ENCODE peak calls at places on chromosomes 4 and X, in seven cellular contexts. One of them, this sample, is unnamed.

GRCh38 chrX:51814066-51814465 is 70.8 kb downstream of the GSPT2 start:
- DNase-seq in SK-N-SH: no peak
- DNase-seq in HCT116: no peak
- DNase-seq in GM12878: no peak
- DNase-seq in H1: no peak
- DNase-seq in K562: no peak
- DNase-seq in HepG2: no peak
- DNase-seq in this sample: no peak

GRCh38 chrX:153769158-153769864 is 5.3 kb downstream of the PLXNB3 start:
- DNase-seq in SK-N-SH: peak
- DNase-seq in HCT116: no peak
- DNase-seq in GM12878: no peak
- DNase-seq in H1: no peak
- DNase-seq in K562: no peak
- DNase-seq in HepG2: no peak
- DNase-seq in this sample: no peak

GRCh38 chr4:24551492-24552330 is 32.6 kb downstream of the DHX15 start:
- DNase-seq in SK-N-SH: no peak
- DNase-seq in HCT116: peak
- DNase-seq in GM12878: no peak
- DNase-seq in H1: no peak
- DNase-seq in K562: peak
- DNase-seq in HepG2: no peak
- DNase-seq in this sample: peak

GRCh38 chrX:119762718-119763117 is 4.3 kb downstream of the SOWAHD start:
- DNase-seq in SK-N-SH: no peak
- DNase-seq in HCT116: no peak
- DNase-seq in GM12878: no peak
- DNase-seq in H1: no peak
- DNase-seq in K562: no peak
- DNase-seq in HepG2: no peak
- DNase-seq in this sample: no peak

GRCh38 chr4:100117749-100118148 is 72.5 kb downstream of the DDIT4L start:
- DNase-seq in SK-N-SH: peak
- DNase-seq in HCT116: no peak
- DNase-seq in GM12878: no peak
- DNase-seq in H1: no peak
- DNase-seq in K562: no peak
- DNase-seq in HepG2: no peak
- DNase-seq in this sample: no peak

GRCh38 chrX:18354369-18355329 is at the start of gene SCML2:
- DNase-seq in SK-N-SH: peak
- DNase-seq in HCT116: no peak
- DNase-seq in GM12878: no peak
- DNase-seq in H1: peak
- DNase-seq in K562: peak
- DNase-seq in HepG2: peak
- DNase-seq in this sample: peak

GRCh38 chr4:8897768-8898167 is 26.1 kb upstream of the HMX1 start:
- DNase-seq in SK-N-SH: no peak
- DNase-seq in HCT116: no peak
- DNase-seq in GM12878: no peak
- DNase-seq in H1: no peak
- DNase-seq in K562: no peak
- DNase-seq in HepG2: no peak
- DNase-seq in this sample: peak

GRCh38 chr4:151418385-151418784 is 9.4 kb downstream of the FHIP1A start:
- DNase-seq in SK-N-SH: no peak
- DNase-seq in HCT116: peak
- DNase-seq in GM12878: no peak
- DNase-seq in H1: no peak
- DNase-seq in K562: no peak
- DNase-seq in HepG2: peak
- DNase-seq in this sample: no peak

GRCh38 chr4:8558080-8558960 is 21.9 kb upstream of the GPR78 start:
- DNase-seq in SK-N-SH: no peak
- DNase-seq in HCT116: no peak
- DNase-seq in GM12878: no peak
- DNase-seq in H1: no peak
- DNase-seq in K562: no peak
- DNase-seq in HepG2: no peak
- DNase-seq in this sample: no peak

GRCh38 chrX:30570505-30570904 is 7.1 kb downstream of the TASL start:
- DNase-seq in SK-N-SH: peak
- DNase-seq in HCT116: peak
- DNase-seq in GM12878: no peak
- DNase-seq in H1: no peak
- DNase-seq in K562: peak
- DNase-seq in HepG2: peak
- DNase-seq in this sample: peak

GRCh38 chrX:9440116-9440844 is 24.6 kb upstream of the TBL1X start:
- DNase-seq in SK-N-SH: no peak
- DNase-seq in HCT116: no peak
- DNase-seq in GM12878: no peak
- DNase-seq in H1: no peak
- DNase-seq in K562: no peak
- DNase-seq in HepG2: no peak
- DNase-seq in this sample: no peak

GRCh38 chrX:83501003-83501402 is 7.1 kb upstream of the POU3F4 start:
- DNase-seq in SK-N-SH: no peak
- DNase-seq in HCT116: no peak
- DNase-seq in GM12878: no peak
- DNase-seq in H1: no peak
- DNase-seq in K562: no peak
- DNase-seq in HepG2: no peak
- DNase-seq in this sample: no peak

GRCh38 chrX:20362268-20363002 is 95.7 kb upstream of the RPS6KA3 start:
- DNase-seq in SK-N-SH: no peak
- DNase-seq in HCT116: no peak
- DNase-seq in GM12878: no peak
- DNase-seq in H1: no peak
- DNase-seq in K562: no peak
- DNase-seq in HepG2: peak
- DNase-seq in this sample: no peak

GRCh38 chrX:63934160-63934559 is 149.1 kb upstream of the ARHGEF9 start:
- DNase-seq in SK-N-SH: no peak
- DNase-seq in HCT116: no peak
- DNase-seq in GM12878: no peak
- DNase-seq in H1: no peak
- DNase-seq in K562: no peak
- DNase-seq in HepG2: no peak
- DNase-seq in this sample: no peak

GRCh38 chr4:2934813-2935761 is 28.1 kb downstream of the NOP14 start:
- DNase-seq in SK-N-SH: peak
- DNase-seq in HCT116: peak
- DNase-seq in GM12878: peak
- DNase-seq in H1: peak
- DNase-seq in K562: no peak
- DNase-seq in HepG2: peak
- DNase-seq in this sample: peak

GRCh38 chr4:186979966-186980745 is 256.5 kb upstream of the FAT1 start:
- DNase-seq in SK-N-SH: no peak
- DNase-seq in HCT116: no peak
- DNase-seq in GM12878: no peak
- DNase-seq in H1: no peak
- DNase-seq in K562: no peak
- DNase-seq in HepG2: no peak
- DNase-seq in this sample: no peak

GRCh38 chrX:149631293-149632165 is at the start of gene TMEM185A:
- DNase-seq in SK-N-SH: peak
- DNase-seq in HCT116: peak
- DNase-seq in GM12878: no peak
- DNase-seq in H1: peak
- DNase-seq in K562: peak
- DNase-seq in HepG2: peak
- DNase-seq in this sample: peak

GRCh38 chr4:1416051-1416947 is 10.1 kb upstream of the NKX1-1 start:
- DNase-seq in SK-N-SH: peak
- DNase-seq in HCT116: no peak
- DNase-seq in GM12878: no peak
- DNase-seq in H1: no peak
- DNase-seq in K562: peak
- DNase-seq in HepG2: no peak
- DNase-seq in this sample: no peak

GRCh38 chrX:31301941-31302340 is 230.1 kb upstream of the FTHL17 start:
- DNase-seq in SK-N-SH: no peak
- DNase-seq in HCT116: no peak
- DNase-seq in GM12878: no peak
- DNase-seq in H1: no peak
- DNase-seq in K562: no peak
- DNase-seq in HepG2: no peak
- DNase-seq in this sample: no peak

GRCh38 chr4:27145556-27145955 is 284.9 kb downstream of the STIM2 start:
- DNase-seq in SK-N-SH: no peak
- DNase-seq in HCT116: no peak
- DNase-seq in GM12878: no peak
- DNase-seq in H1: no peak
- DNase-seq in K562: no peak
- DNase-seq in HepG2: no peak
- DNase-seq in this sample: no peak

GRCh38 chr4:27141530-27141929 is 280.9 kb downstream of the STIM2 start:
- DNase-seq in SK-N-SH: no peak
- DNase-seq in HCT116: no peak
- DNase-seq in GM12878: no peak
- DNase-seq in H1: no peak
- DNase-seq in K562: no peak
- DNase-seq in HepG2: no peak
- DNase-seq in this sample: no peak
- TF ChIP-seq JUND in SK-N-SH: no peak
- TF ChIP-seq JUND in HCT116: no peak
- TF ChIP-seq JUND in GM12878: no peak
- TF ChIP-seq JUND in H1: no peak
- TF ChIP-seq JUND in K562: no peak
- TF ChIP-seq JUND in HepG2: no peak
- TF ChIP-seq JUND in this sample: no peak

GRCh38 chr4:83830138-83830537 is 294.2 kb downstream of the GPAT3 start:
- DNase-seq in SK-N-SH: no peak
- DNase-seq in HCT116: no peak
- DNase-seq in GM12878: no peak
- DNase-seq in H1: no peak
- DNase-seq in K562: no peak
- DNase-seq in HepG2: no peak
- DNase-seq in this sample: no peak
- TF ChIP-seq JUND in SK-N-SH: no peak
- TF ChIP-seq JUND in HCT116: no peak
- TF ChIP-seq JUND in GM12878: no peak
- TF ChIP-seq JUND in H1: no peak
- TF ChIP-seq JUND in K562: no peak
- TF ChIP-seq JUND in HepG2: no peak
- TF ChIP-seq JUND in this sample: no peak

DNA sequence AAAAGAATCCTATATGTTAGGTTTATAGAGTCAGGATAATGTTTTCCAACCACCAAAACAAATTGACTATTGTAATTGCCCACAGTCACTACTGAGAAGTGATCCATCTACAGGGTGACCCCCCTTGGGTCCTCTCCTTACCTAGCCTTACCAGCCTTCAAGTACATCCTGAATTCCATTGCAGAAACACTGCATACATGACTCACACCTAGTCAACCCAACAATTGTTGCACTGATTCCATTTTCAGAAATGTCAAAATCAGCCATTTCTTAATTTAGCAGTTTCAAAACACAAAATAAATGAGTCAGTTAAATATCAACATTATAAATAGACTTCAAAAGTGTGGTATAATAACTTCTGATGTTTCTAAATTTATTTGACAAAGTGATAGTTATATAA is 106.3 kb upstream of the TNIP3 start:
- DNase-seq in SK-N-SH: no peak
- DNase-seq in HCT116: no peak
- DNase-seq in GM12878: no peak
- DNase-seq in H1: no peak
- DNase-seq in K562: no peak
- DNase-seq in HepG2: no peak
- DNase-seq in this sample: no peak
- TF ChIP-seq JUND in SK-N-SH: no peak
- TF ChIP-seq JUND in HCT116: no peak
- TF ChIP-seq JUND in GM12878: no peak
- TF ChIP-seq JUND in H1: no peak
- TF ChIP-seq JUND in K562: no peak
- TF ChIP-seq JUND in HepG2: no peak
- TF ChIP-seq JUND in this sample: no peak

DNA sequence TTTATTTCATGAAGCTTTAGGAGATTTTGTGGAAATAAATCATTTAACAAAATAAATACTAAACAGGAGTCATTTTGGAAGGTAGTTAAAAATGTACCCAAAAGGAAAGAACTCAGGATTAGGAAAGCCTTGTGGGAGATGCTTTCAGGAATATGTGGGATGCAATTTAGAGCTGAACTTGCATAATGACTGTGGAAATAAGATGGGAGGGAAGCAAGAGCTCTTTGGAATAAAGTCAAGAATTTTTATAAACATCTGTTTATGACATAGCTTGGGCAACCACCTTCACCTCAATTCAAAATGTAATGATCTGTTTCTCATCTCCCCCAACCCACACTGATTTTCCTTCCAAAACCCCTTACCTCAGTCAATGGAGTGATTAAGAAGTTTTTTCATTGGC is 623.8 kb downstream of the FAT4 start:
- DNase-seq in SK-N-SH: no peak
- DNase-seq in HCT116: no peak
- DNase-seq in GM12878: no peak
- DNase-seq in H1: no peak
- DNase-seq in K562: no peak
- DNase-seq in HepG2: no peak
- DNase-seq in this sample: no peak
- TF ChIP-seq JUND in SK-N-SH: no peak
- TF ChIP-seq JUND in HCT116: no peak
- TF ChIP-seq JUND in GM12878: no peak
- TF ChIP-seq JUND in H1: no peak
- TF ChIP-seq JUND in K562: no peak
- TF ChIP-seq JUND in HepG2: no peak
- TF ChIP-seq JUND in this sample: no peak

GRCh38 chr4:134544303-134544761 is 342.7 kb upstream of the PABPC4L start:
- DNase-seq in SK-N-SH: no peak
- DNase-seq in HCT116: peak
- DNase-seq in GM12878: no peak
- DNase-seq in H1: no peak
- DNase-seq in K562: no peak
- DNase-seq in HepG2: no peak
- DNase-seq in this sample: peak
- TF ChIP-seq JUND in SK-N-SH: peak
- TF ChIP-seq JUND in HCT116: no peak
- TF ChIP-seq JUND in GM12878: no peak
- TF ChIP-seq JUND in H1: no peak
- TF ChIP-seq JUND in K562: no peak
- TF ChIP-seq JUND in HepG2: no peak
- TF ChIP-seq JUND in this sample: no peak

DNA sequence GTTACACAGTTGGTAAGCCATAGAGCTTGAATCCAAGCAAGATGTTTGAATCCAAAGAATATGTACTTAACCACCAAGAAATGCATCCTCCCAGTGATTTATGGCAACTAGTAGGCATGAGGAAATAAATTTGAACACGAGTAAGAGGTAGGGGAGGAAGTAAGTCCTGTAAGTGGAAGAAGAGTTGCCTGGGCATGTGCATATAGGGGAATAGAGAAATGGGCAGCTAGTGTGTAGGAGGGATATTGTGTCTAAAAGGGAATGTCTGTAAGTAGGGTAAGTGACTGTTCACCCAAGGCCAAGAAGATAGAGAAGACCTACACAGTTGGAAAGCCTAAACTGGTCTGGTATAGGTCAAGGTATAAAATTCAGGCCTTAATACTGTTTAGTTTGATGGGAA is 4.6 kb downstream of the SH3BGRL start:
- DNase-seq in SK-N-SH: no peak
- DNase-seq in HCT116: no peak
- DNase-seq in GM12878: no peak
- DNase-seq in H1: no peak
- DNase-seq in K562: no peak
- DNase-seq in HepG2: no peak
- DNase-seq in this sample: no peak
- TF ChIP-seq JUND in SK-N-SH: no peak
- TF ChIP-seq JUND in HCT116: no peak
- TF ChIP-seq JUND in GM12878: no peak
- TF ChIP-seq JUND in H1: no peak
- TF ChIP-seq JUND in K562: no peak
- TF ChIP-seq JUND in HepG2: no peak
- TF ChIP-seq JUND in this sample: no peak